ENCODE peak calls at places on chromosomes 2 and 18, in ten cellular contexts. V is brain microvascular endothelial cell, H is astrocyte of the cerebellum, G is left ventricle myocardium inferior, Y is fibroblast of villous mesenchyme, O is choroid plexus epithelial cell, U is psoas muscle, R is cardiac fibroblast, S is HCT116, M is HL-60. D is an unnamed sample.
A peak's percentile ranks its signal among the peaks of the same experiment; 100 is the strongest.

GRCh38 chr2:226916662-226917061 is 80.8 kb downstream of the RHBDD1 start:
- DNase-seq in V (no peak), H (no peak), G (no peak), Y (no peak), O (no peak), U (no peak), R (no peak), S (no peak), M (no peak), D (no peak)

GRCh38 chr2:64945973-64946736 is 43.0 kb upstream of the SLC1A4 start:
- DNase-seq in V (peak; percentile 16), H (no peak), G (no peak), Y (peak; percentile 20), O (peak; percentile 43), U (peak; percentile 19), R (no peak), S (no peak), M (peak; percentile 72), D (no peak)

GRCh38 chr2:23381084-23381483 is 3.9 kb upstream of the KLHL29 start:
- DNase-seq in V (peak; percentile 87), H (peak; percentile 20), G (no peak), Y (peak; percentile 29), O (peak; percentile 71), U (peak; percentile 61), R (peak; percentile 70), S (peak; percentile 89), M (no peak), D (peak; percentile 96)

GRCh38 chr2:197453914-197454398 is 604 bp downstream of the COQ10B start:
- DNase-seq in V (no peak), H (peak; percentile 84), G (no peak), Y (peak; percentile 96), O (peak; percentile 96), U (no peak), R (peak; percentile 95), S (peak; percentile 80), M (peak; percentile 58), D (no peak)

GRCh38 chr18:62183578-62184195 is 3.2 kb downstream of the PIGN start:
- DNase-seq in V (peak; percentile 43), H (peak; percentile 59), G (no peak), Y (peak; percentile 72), O (peak; percentile 79), U (no peak), R (peak; percentile 78), S (peak; percentile 55), M (no peak), D (peak; percentile 67)

GRCh38 chr2:164569334-164569733 is 51.9 kb downstream of the GRB14 start:
- DNase-seq in V (no peak), H (no peak), G (no peak), Y (no peak), O (no peak), U (no peak), R (no peak), S (no peak), M (no peak), D (no peak)

GRCh38 chr2:127859712-127860085 is 1.7 kb upstream of the POLR2D start:
- DNase-seq in V (no peak), H (no peak), G (peak; percentile 20), Y (no peak), O (peak; percentile 9), U (no peak), R (no peak), S (peak; percentile 37), M (no peak), D (peak; percentile 92)

GRCh38 chr2:189265696-189266320 is 86.2 kb upstream of the COL5A2 start:
- DNase-seq in V (no peak), H (no peak), G (no peak), Y (no peak), O (no peak), U (no peak), R (no peak), S (no peak), M (no peak), D (peak; percentile 71)

DNA sequence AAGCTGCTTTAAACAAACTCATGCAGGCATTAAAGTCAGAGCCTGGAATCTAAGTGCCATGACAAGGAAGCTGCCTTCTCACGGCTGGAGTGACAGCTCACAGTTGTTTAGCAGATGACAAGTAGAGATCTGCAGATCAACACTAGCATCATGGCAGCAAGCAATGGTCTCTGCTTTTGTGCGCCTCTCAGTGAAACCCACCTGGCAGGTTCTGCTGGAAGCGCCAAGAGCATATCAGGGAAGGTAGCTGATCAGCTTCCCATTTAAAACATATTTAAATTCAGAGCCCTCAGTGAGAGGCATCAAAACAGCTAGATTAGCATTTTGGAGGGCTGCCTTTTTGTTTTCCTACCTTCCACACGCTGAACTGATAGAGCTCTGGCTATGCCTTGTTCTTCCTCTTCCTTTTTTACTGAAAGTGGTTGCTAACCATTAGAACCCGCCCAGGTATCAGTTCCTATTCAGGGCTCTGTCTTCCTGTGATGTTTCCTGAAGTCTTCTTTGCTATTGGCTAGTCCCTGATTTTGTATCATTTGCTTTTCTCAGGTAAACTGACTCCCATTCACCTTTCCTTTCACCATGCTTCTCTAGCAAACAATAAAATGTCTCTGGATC is 70.8 kb downstream of the TMEM200C start:
- DNase-seq in V (no peak), H (no peak), G (no peak), Y (no peak), O (no peak), U (no peak), R (no peak), S (no peak), M (no peak), D (no peak)
- TF ChIP-seq CTCF in V (no peak), H (no peak), G (no peak), Y (no peak), O (no peak), U (no peak), R (no peak), S (no peak), M (no peak), D (no peak)

GRCh38 chr2:108910541-108911396 is 78.3 kb downstream of the EDAR start:
- DNase-seq in V (no peak), H (no peak), G (no peak), Y (no peak), O (no peak), U (no peak), R (no peak), S (no peak), M (no peak), D (no peak)

GRCh38 chr2:108909917-108910515 is 79.0 kb downstream of the EDAR start:
- DNase-seq in V (no peak), H (no peak), G (no peak), Y (no peak), O (no peak), U (no peak), R (no peak), S (no peak), M (no peak), D (no peak)

GRCh38 chr2:108908717-108909077 is 80.3 kb downstream of the EDAR start:
- DNase-seq in V (no peak), H (no peak), G (no peak), Y (no peak), O (peak; percentile 5), U (no peak), R (no peak), S (no peak), M (no peak), D (no peak)

GRCh38 chr2:108907822-108908716 is 81.0 kb downstream of the EDAR start:
- DNase-seq in V (no peak), H (no peak), G (no peak), Y (no peak), O (no peak), U (no peak), R (no peak), S (no peak), M (no peak), D (no peak)

GRCh38 chr2:108909275-108909823 is 79.7 kb downstream of the EDAR start:
- DNase-seq in V (no peak), H (no peak), G (no peak), Y (no peak), O (no peak), U (no peak), R (no peak), S (no peak), M (no peak), D (no peak)
- H3K4me3 ChIP-seq in V (no peak overlapping the region), H (no peak overlapping the region), G (no peak overlapping the region), Y (no peak overlapping the region), O (no peak overlapping the region), U (no peak overlapping the region), R (no peak overlapping the region), S (no peak overlapping the region), M (no peak overlapping the region), D (no peak overlapping the region)

GRCh38 chr2:236816197-236817170 is 246.9 kb downstream of the ACKR3 start:
- DNase-seq in V (no peak), H (no peak), G (no peak), Y (no peak), O (no peak), U (no peak), R (no peak), S (no peak), M (no peak), D (no peak)

GRCh38 chr2:236815746-236816145 is 246.1 kb downstream of the ACKR3 start:
- DNase-seq in V (no peak), H (no peak), G (no peak), Y (no peak), O (no peak), U (no peak), R (no peak), S (no peak), M (no peak), D (no peak)

GRCh38 chr2:236818281-236819045 is 248.8 kb downstream of the ACKR3 start:
- DNase-seq in V (peak; percentile 47), H (no peak), G (no peak), Y (no peak), O (peak; percentile 29), U (no peak), R (no peak), S (no peak), M (no peak), D (no peak)

GRCh38 chr2:236820763-236821344 is 251.2 kb downstream of the ACKR3 start:
- DNase-seq in V (no peak), H (no peak), G (no peak), Y (no peak), O (no peak), U (no peak), R (no peak), S (no peak), M (no peak), D (no peak)

DNA sequence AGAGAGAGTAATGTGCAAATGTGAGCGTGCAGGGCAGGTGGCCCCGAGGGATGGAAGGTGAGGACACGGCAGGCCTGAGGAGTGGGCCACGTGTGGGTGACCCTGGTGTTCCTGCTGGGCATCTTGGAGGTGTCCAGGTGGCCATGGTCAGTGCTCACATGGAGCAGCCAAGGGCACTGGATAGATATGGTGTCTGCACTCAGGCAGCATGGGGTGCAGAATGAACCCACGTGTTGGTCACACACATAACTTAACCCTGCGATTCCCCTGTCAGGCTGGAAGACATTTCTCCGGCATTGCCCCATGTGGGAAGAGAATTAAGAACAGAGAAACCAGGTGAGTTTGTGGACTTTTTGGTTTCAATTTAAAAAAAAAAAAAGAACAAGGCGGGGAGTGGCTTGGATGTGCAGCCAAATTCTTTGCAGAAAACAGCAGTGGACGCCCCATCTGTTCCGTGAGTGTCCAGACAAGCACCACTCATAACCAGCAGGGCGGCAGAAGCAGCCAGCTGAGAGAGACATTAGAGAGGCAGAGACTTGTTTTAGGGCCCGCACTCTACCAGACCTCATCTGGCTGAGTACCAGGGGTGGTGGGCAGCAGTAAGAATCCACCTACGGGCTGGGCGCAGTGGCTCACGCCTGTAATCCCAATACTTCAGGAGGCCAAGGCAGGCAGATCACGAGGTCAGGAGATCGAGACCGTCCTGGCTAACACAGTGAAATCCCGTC is 249.8 kb downstream of the ACKR3 start:
- DNase-seq in V (no peak), H (no peak), G (no peak), Y (no peak), O (no peak), U (no peak), R (no peak), S (no peak), M (no peak), D (no peak)
- TF ChIP-seq CTCF in V (peak; percentile 16), H (no peak), G (no peak), Y (no peak), O (peak; percentile 3), U (no peak), R (no peak), S (no peak), M (no peak), D (no peak)

GRCh38 chr2:241843321-241844065 is 15.2 kb downstream of the PDCD1 start:
- DNase-seq in V (no peak), H (no peak), G (no peak), Y (no peak), O (no peak), U (peak; percentile 16), R (no peak), S (no peak), M (no peak), D (no peak)
- H3K4me3 ChIP-seq in V (no peak overlapping the region), H (no peak overlapping the region), G (peak overlapping the region; percentile 61), Y (no peak overlapping the region), O (no peak overlapping the region), U (peak overlapping the region; percentile 5), R (no peak overlapping the region), S (no peak overlapping the region), M (no peak overlapping the region), D (no peak overlapping the region)

D was measured in epithelial cell of esophagus.